ENCODE peak calls at places on chromosomes 6 and 20, in four cellular contexts. M is cardiac fibroblast, K is esophagus squamous epithelium, G is endothelial cell. C is an unnamed sample.

GRCh38 chr6:168662301-168662936 is 221.4 kb downstream of the SMOC2 start:
- DNase-seq in M (no peak), K (no peak), G (no peak), C (no peak)

GRCh38 chr6:7087066-7087465 is 20.7 kb upstream of the RREB1 start:
- DNase-seq in M (peak; percentile 32), K (no peak), G (no peak), C (no peak)

GRCh38 chr6:150149146-150149545 is 6.3 kb downstream of the PPP1R14C start:
- DNase-seq in M (no peak), K (no peak), G (no peak), C (no peak)

GRCh38 chr6:129050086-129050485 is 167.1 kb downstream of the LAMA2 start:
- DNase-seq in M (no peak), K (no peak), G (no peak), C (peak; percentile 36)

GRCh38 chr6:22194188-22194921 is 102.5 kb downstream of the PRL start:
- DNase-seq in M (peak; percentile 49), K (no peak), G (no peak), C (no peak)

GRCh38 chr20:3168079-3168828 is 5.1 kb downstream of the LZTS3 start:
- DNase-seq in M (no peak), K (no peak), G (no peak), C (no peak)

GRCh38 chr6:17061097-17061496 is 40.8 kb upstream of the STMND1 start:
- DNase-seq in M (no peak), K (no peak), G (no peak), C (no peak)

GRCh38 chr20:62656205-62656918 is 14.1 kb downstream of the SLCO4A1 start:
- DNase-seq in M (no peak), K (no peak), G (no peak), C (no peak)

GRCh38 chr20:58981564-58982364 is 708 bp downstream of the NELFCD start:
- DNase-seq in M (peak; percentile 33), K (no peak), G (no peak), C (peak; percentile 36)

GRCh38 chr6:101851911-101852310 is 458.4 kb downstream of the GRIK2 start:
- DNase-seq in M (peak; percentile 77), K (no peak), G (no peak), C (peak; percentile 3)

GRCh38 chr6:150702675-150703074 is 103.0 kb downstream of the PLEKHG1 start:
- DNase-seq in M (no peak), K (no peak), G (no peak), C (no peak)

GRCh38 chr6:140779341-140779740 is 1353.4 kb upstream of the GJE1 start:
- DNase-seq in M (peak; percentile 83), K (no peak), G (no peak), C (peak; percentile 69)

GRCh38 chr6:42278131-42278853 is 60.6 kb upstream of the MRPS10 start:
- DNase-seq in M (no peak), K (no peak), G (no peak), C (no peak)

GRCh38 chr20:35293303-35294292 is 1.4 kb upstream of the FAM83C start:
- DNase-seq in M (no peak), K (no peak), G (no peak), C (no peak)

GRCh38 chr6:107803957-107804356 is 20.2 kb downstream of the SCML4 start:
- DNase-seq in M (no peak), K (no peak), G (no peak), C (no peak)

GRCh38 chr6:28648035-28648877 is 122.6 kb downstream of the GPX5 start:
- DNase-seq in M (peak; percentile 92), K (no peak), G (peak; percentile 74), C (peak; percentile 94)

GRCh38 chr6:166436195-166437139 is 53.7 kb upstream of the MPC1 start:
- DNase-seq in M (no peak), K (no peak), G (no peak), C (no peak)

GRCh38 chr6:166437661-166438060 is 54.9 kb upstream of the MPC1 start:
- DNase-seq in M (no peak), K (no peak), G (no peak), C (no peak)

GRCh38 chr6:166433096-166433495 is 50.4 kb upstream of the MPC1 start:
- DNase-seq in M (no peak), K (no peak), G (no peak), C (no peak)

GRCh38 chr6:166434336-166434735 is 51.6 kb upstream of the MPC1 start:
- DNase-seq in M (no peak), K (no peak), G (no peak), C (no peak)

DNA sequence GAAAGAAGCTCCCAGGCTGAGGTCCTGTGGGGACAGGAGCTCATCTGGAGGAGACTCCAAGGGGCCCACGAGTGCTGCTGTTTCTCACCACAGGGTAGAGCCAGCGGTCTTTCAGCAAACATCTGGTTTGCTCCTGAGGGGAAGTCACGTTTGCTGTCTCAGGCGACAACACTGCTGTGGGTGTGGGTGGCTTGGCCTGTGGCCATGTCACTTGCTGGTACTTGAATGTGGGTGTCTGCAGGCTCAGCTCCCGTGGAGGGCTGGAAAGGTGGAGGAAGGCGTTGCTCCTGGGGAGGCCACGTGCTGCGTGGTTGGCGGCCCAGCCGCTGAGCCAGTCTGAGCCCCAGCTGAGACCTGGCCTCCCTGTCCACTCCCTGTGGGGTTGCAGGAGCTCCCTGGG is 52.8 kb upstream of the MPC1 start:
- DNase-seq in M (no peak), K (no peak), G (no peak), C (no peak)
- TF ChIP-seq CTCF in M (no peak), K (peak; percentile 31), G (no peak), C (no peak)

GRCh38 chr20:56945057-56945456 is 316.0 kb downstream of the TFAP2C start:
- DNase-seq in M (no peak), K (no peak), G (no peak), C (peak; percentile 18)
- TF ChIP-seq CTCF in M (no peak), K (no peak), G (no peak), C (no peak)

DNA sequence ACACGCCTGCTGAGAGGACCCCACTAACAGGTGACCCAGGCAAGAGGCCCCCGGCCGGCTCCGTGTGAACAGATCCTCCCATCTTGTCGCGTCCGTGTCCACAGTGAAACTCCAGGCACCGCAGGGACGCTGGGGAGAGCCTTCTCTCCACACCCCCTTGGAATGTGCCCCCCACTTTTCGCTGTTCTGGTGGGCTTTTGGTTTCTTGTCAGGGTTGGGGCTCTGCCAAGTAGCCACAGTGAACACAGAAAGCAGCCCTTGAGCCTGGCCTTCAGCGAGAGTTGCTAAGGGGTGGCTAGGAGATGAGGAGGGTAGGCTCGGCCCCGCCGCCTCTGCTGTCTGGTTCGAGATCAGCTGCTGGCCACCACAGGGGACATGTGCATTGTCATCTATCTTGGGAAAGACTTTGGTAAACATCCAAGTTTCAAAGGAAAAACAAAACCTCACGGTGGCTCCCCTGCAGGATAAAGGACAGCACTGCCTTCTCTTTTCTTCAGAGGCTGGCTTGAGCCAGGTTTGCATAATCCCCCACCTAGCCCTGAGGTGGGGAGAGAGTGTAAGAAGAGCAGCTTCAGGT is 22.7 kb downstream of the SYNDIG1 start:
- DNase-seq in M (no peak), K (no peak), G (no peak), C (no peak)
- TF ChIP-seq CTCF in M (no peak), K (no peak), G (no peak), C (no peak)

GRCh38 chr20:33769032-33769431 is 37.2 kb downstream of the ZNF341 start:
- DNase-seq in M (no peak), K (no peak), G (no peak), C (no peak)
- TF ChIP-seq CTCF in M (no peak), K (no peak), G (no peak), C (no peak)

DNA sequence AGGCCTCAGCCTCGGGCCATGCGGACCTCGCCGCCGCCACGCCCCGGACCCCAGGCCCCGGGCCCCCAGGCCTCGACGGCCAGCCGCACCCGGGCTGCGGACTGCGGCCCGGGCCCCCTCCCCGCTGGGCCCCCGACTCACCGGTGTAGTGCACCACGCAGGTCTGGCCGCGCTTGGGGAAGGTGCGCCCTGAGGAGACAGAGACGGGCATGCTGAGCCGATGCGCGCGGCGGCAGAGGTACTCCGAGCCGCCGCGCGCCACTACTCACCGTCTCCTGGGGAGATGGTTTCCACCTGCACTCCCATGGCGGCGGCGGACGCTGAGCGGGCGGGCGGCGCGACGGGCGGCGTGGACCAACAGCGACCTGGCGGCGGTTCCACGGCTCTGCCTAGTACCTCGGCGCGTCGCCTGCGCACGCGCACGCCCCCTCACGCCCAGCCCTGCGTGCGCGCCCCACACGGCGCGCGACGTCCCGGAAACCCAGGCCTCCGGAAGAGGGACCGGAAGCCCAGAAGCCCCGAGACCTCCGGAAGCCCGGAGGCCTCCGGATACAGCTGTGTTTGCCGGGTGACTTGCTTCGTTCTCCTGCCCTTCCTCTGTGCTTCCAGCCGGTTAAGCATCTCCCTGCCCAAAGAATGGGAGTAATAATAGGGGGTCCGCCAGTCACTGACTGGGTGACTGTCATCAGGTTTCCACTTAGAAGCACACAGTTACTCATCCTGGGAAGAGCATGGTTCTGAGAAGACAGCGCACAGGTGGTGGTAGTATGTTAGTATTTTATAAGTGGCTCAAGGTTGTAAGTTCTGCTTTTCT is at the start of gene FKBP1A:
- DNase-seq in M (peak; percentile 88), K (peak; percentile 64), G (peak; percentile 90), C (peak; percentile 99)
- TF ChIP-seq CTCF in M (no peak), K (peak; percentile 38), G (no peak), C (no peak)

C was measured in PC-3.